ENCODE peak calls at places on chromosomes 4 and X, in seven cellular contexts. M, C, Z, F, X, R and I are unnamed samples.

GRCh38 chr4:121819216-121819980 is 4.3 kb downstream of the CCNA2 start:
- DNase-seq in M (no peak), C (no peak), Z (peak), F (no peak), X (no peak), R (no peak), I (no peak)

GRCh38 chr4:164379694-164380093 is 374.2 kb upstream of the SMIM31 start:
- DNase-seq in M (no peak), C (no peak), Z (no peak), F (no peak), X (no peak), R (no peak), I (no peak)

GRCh38 chr4:142354794-142355416 is 491.2 kb downstream of the INPP4B start:
- DNase-seq in M (no peak), C (no peak), Z (no peak), F (peak), X (no peak), R (no peak), I (no peak)

GRCh38 chr4:89737888-89738287 is 99.1 kb downstream of the SNCA start:
- DNase-seq in M (no peak), C (no peak), Z (peak), F (no peak), X (no peak), R (peak), I (no peak)

GRCh38 chr4:152996101-152996500 is 60.0 kb downstream of the FHDC1 start:
- DNase-seq in M (no peak), C (no peak), Z (no peak), F (no peak), X (no peak), R (no peak), I (no peak)

GRCh38 chrX:34629572-34629971 is 27.5 kb downstream of the TMEM47 start:
- DNase-seq in M (no peak), C (no peak), Z (peak), F (no peak), X (no peak), R (no peak), I (no peak)

GRCh38 chrX:54181196-54181953 is 1.7 kb downstream of the FAM120C start:
- DNase-seq in M (no peak), C (no peak), Z (peak), F (no peak), X (no peak), R (no peak), I (no peak)

GRCh38 chr4:26116057-26116456 is 202.0 kb downstream of the SMIM20 start:
- DNase-seq in M (no peak), C (no peak), Z (no peak), F (no peak), X (no peak), R (no peak), I (no peak)